ENCODE peak calls at places on chromosomes 2 and 18, in eight cellular contexts. Z is endothelial cell, C is endodermal cell, Y is Panc1, Q is progenitor cell of endocrine pancreas, E is pancreas, O is osteocyte, G is mesothelial cell of epicardium. B is an unnamed sample.
A peak's percentile ranks its signal among the peaks of the same experiment; 100 is the strongest.

GRCh38 chr2:98457045-98457696 is 12.5 kb downstream of the INPP4A start:
- DNase-seq in Y (peak; percentile 74), Z (no peak), O (peak; percentile 25), C (peak; percentile 21), E (no peak), G (no peak), Q (no peak), B (peak; percentile 20)

GRCh38 chr2:29270606-29271005 is 155.4 kb downstream of the CLIP4 start:
- DNase-seq in G (no peak), Z (no peak), O (no peak), E (no peak), C (peak; percentile 66), Y (no peak), Q (no peak), B (no peak)

GRCh38 chr2:164794432-164795231 is 47.0 kb downstream of the COBLL1 start:
- DNase-seq in O (no peak), G (no peak), E (no peak), Q (no peak), Z (peak; percentile 8), Y (no peak), C (no peak), B (no peak)

GRCh38 chr2:170409164-170409535 is 231.2 kb downstream of the MYO3B start:
- DNase-seq in C (peak; percentile 91), O (peak; percentile 87), Z (peak; percentile 73), Y (no peak), E (peak; percentile 79), G (peak; percentile 56), Q (peak; percentile 59), B (no peak)

GRCh38 chr2:241598487-241598886 is 38.5 kb downstream of the THAP4 start:
- DNase-seq in Q (no peak), Z (no peak), C (peak; percentile 63), O (no peak), G (no peak), E (no peak), Y (no peak), B (no peak)

GRCh38 chr2:191857406-191857805 is 10.5 kb upstream of the CAVIN2 start:
- DNase-seq in Z (no peak), G (no peak), O (no peak), Q (no peak), C (no peak), E (no peak), Y (no peak), B (no peak)

GRCh38 chr2:231010201-231010730 is 14.3 kb downstream of the SPATA3 start:
- DNase-seq in G (no peak), Z (no peak), Q (no peak), E (no peak), C (no peak), Y (no peak), O (no peak), B (no peak)

GRCh38 chr2:23487735-23488492 is 102.9 kb downstream of the KLHL29 start:
- DNase-seq in E (no peak), C (no peak), O (no peak), Y (no peak), Q (no peak), G (no peak), Z (no peak), B (no peak)

GRCh38 chr2:8453904-8454302 is 228.0 kb upstream of the ID2 start:
- DNase-seq in O (no peak), E (no peak), Q (no peak), Y (no peak), Z (no peak), G (no peak), C (peak; percentile 32), B (no peak)

GRCh38 chr2:19176977-19177376 is 181.4 kb downstream of the OSR1 start:
- DNase-seq in Y (no peak), G (no peak), Q (no peak), E (no peak), Z (no peak), O (no peak), C (no peak), B (no peak)

GRCh38 chr2:86476092-86476491 is 34.9 kb downstream of the KDM3A start:
- DNase-seq in Q (no peak), G (no peak), C (no peak), E (no peak), Z (no peak), O (no peak), Y (no peak), B (no peak)

GRCh38 chr2:46849080-46849715 is 66.4 kb downstream of the MCFD2 start:
- DNase-seq in E (no peak), Y (no peak), Q (no peak), C (no peak), G (no peak), O (no peak), Z (no peak), B (no peak)

GRCh38 chr2:96241901-96242611 is 23.7 kb downstream of the TMEM127 start:
- DNase-seq in C (no peak), Q (no peak), O (no peak), E (no peak), Y (no peak), G (no peak), Z (no peak), B (no peak)

GRCh38 chr2:47937677-47938076 is 31.4 kb upstream of the FBXO11 start:
- DNase-seq in Y (no peak), E (no peak), G (no peak), C (no peak), Q (no peak), O (no peak), Z (no peak), B (no peak)

DNA sequence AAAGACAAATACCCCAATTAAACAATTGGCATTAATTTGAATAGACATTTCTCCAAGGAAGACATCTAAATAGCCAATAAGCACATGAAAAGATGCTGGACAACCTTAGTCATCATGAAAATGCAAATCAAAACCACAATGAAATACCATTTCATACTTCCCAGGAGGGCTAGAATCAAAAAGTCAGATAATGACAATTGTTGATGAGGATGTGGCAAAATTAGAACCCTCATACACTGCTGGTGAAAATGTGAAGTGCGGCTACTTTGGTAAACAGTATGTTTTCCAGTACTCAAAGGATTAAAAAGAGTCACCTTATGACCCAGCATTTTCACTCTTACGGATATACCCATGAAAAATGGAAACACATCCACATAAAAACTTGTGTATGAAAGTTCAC is 91.6 kb downstream of the FIGN start:
- DNase-seq in G (no peak), E (no peak), Z (no peak), C (no peak), Y (no peak), Q (no peak), O (no peak), B (no peak)
- TF ChIP-seq CTCF in G (peak; percentile 27), E (no peak), Z (no peak), C (peak; percentile 49), Y (no peak), Q (no peak), O (no peak), B (peak; percentile 50)

GRCh38 chr2:223993634-223994232 is 36.5 kb downstream of the MRPL44 start:
- DNase-seq in C (peak; percentile 85), Q (peak; percentile 36), G (peak; percentile 30), Z (peak; percentile 66), O (no peak), E (no peak), Y (peak; percentile 73), B (no peak)

GRCh38 chr2:223989860-223990237 is 32.6 kb downstream of the MRPL44 start:
- DNase-seq in Z (no peak), C (no peak), Y (no peak), Q (no peak), G (no peak), E (no peak), O (no peak), B (no peak)

GRCh38 chr2:223991611-223992010 is 34.3 kb downstream of the MRPL44 start:
- DNase-seq in O (no peak), Y (no peak), Q (no peak), E (no peak), G (no peak), C (no peak), Z (no peak), B (no peak)

GRCh38 chr2:223994562-223995162 is 37.4 kb downstream of the MRPL44 start:
- DNase-seq in G (no peak), E (no peak), C (no peak), O (no peak), Q (no peak), Z (no peak), Y (no peak), B (no peak)

DNA sequence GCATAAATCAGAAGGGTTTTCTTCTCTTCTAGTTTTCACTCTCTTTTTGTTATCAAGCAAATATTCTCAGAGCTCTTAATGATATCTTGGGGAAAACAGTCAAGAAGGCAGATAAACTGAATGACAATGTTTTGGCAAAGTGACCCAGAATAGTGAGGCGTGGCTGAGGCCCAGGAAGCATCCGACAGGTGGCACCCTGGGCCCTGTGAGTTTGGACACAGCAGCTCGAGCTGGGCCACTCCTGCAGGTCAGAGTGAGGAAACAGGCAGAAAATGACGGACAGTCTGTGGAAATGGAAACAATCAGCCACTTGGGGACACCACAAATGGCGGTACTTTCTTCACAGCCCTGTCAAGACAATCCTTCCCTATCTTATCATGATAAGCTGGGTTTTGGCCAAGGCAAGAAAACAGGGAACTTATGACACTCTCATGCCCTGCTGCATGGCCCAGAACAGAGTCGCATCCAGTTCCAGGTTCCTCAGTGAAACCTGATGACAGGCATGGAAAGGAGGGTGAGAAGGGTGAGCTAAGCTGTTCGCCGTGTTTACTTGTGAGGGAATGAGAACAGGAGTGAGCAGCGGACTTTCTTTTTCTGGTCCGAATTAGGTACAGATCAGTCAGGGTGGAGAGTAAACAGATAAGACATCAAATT is 32.1 kb downstream of the MRPL44 start:
- DNase-seq in C (no peak), G (no peak), E (peak; percentile 67), Q (no peak), Z (no peak), Y (no peak), O (no peak), B (no peak)
- TF ChIP-seq CTCF in C (peak; percentile 57), G (no peak), E (no peak), Q (peak; percentile 29), Z (no peak), Y (peak; percentile 67), O (no peak), B (no peak)

GRCh38 chr2:26034597-26035067 is 748 bp downstream of the RAB10 start:
- DNase-seq in Z (peak; percentile 16), G (no peak), C (no peak), O (no peak), E (no peak), Y (no peak), Q (no peak), B (no peak)

GRCh38 chr2:26039603-26040367 is 5.9 kb downstream of the RAB10 start:
- DNase-seq in C (peak; percentile 16), Y (no peak), Z (no peak), Q (no peak), E (no peak), O (no peak), G (no peak), B (no peak)

GRCh38 chr2:26033270-26033768 is 565 bp upstream of the RAB10 start:
- DNase-seq in G (peak; percentile 40), C (peak; percentile 94), Z (peak; percentile 70), Q (no peak), E (no peak), O (peak; percentile 94), Y (no peak), B (peak; percentile 87)

GRCh38 chr2:26035110-26035728 is 1.3 kb downstream of the RAB10 start:
- DNase-seq in Q (no peak), O (no peak), Z (no peak), G (no peak), C (no peak), Y (no peak), E (no peak), B (no peak)

GRCh38 chr2:26033769-26034596 is at the start of gene RAB10:
- DNase-seq in G (peak; percentile 96), C (peak; percentile 100), O (peak; percentile 100), Z (peak; percentile 99), Y (peak; percentile 95), Q (peak; percentile 99), E (peak; percentile 100), B (peak; percentile 99)
- TF ChIP-seq CTCF in G (no peak), C (peak; percentile 14), O (no peak), Z (no peak), Y (no peak), Q (no peak), E (no peak), B (no peak)

GRCh38 chr18:11387880-11388279 is 221.5 kb upstream of the SLC35G4 start:
- DNase-seq in Q (no peak), Z (no peak), G (no peak), C (peak; percentile 82), Y (peak; percentile 2), E (peak; percentile 79), O (no peak), B (no peak)
- TF ChIP-seq CTCF in Q (peak; percentile 19), Z (no peak), G (no peak), C (peak; percentile 72), Y (no peak), E (no peak), O (peak; percentile 31), B (peak; percentile 37)